ENCODE peak calls at places on chromosomes 12 and 14, in seven cellular contexts. O, Y, T, D, P, B and C are unnamed samples.

GRCh38 chr12:57549909-57550627 is at the start of gene KIF5A:
- DNase-seq in O (peak; percentile 53), Y (no peak), T (no peak), D (peak; percentile 37), P (peak; percentile 18), B (peak; percentile 48), C (peak; percentile 60)

GRCh38 chr12:94149781-94150482 is 1.6 kb downstream of the PLXNC1 start:
- DNase-seq in O (no peak), Y (peak; percentile 21), T (peak; percentile 22), D (peak; percentile 6), P (no peak), B (peak; percentile 72), C (no peak)

GRCh38 chr14:50830044-50830931 is 674 bp downstream of the NIN start:
- DNase-seq in O (peak; percentile 59), Y (peak; percentile 24), T (peak; percentile 51), D (peak; percentile 51), P (no peak), B (peak; percentile 64), C (no peak)

GRCh38 chr12:76316468-76316867 is 31.7 kb downstream of the BBS10 start:
- DNase-seq in O (no peak), Y (no peak), T (no peak), D (no peak), P (no peak), B (no peak), C (no peak)

GRCh38 chr14:69671365-69672050 is 60.1 kb downstream of the SUSD6 start:
- DNase-seq in O (no peak), Y (no peak), T (no peak), D (no peak), P (no peak), B (peak; percentile 77), C (no peak)

GRCh38 chr12:46404225-46404631 is 31.7 kb upstream of the SLC38A2 start:
- DNase-seq in O (no peak), Y (no peak), T (peak; percentile 73), D (no peak), P (no peak), B (no peak), C (no peak)

GRCh38 chr12:120199595-120200306 is 1.2 kb downstream of the RPLP0 start:
- DNase-seq in O (no peak), Y (no peak), T (peak; percentile 96), D (peak; percentile 33), P (no peak), B (no peak), C (no peak)

GRCh38 chr12:93192878-93193277 is 184.8 kb upstream of the NUDT4 start:
- DNase-seq in O (no peak), Y (no peak), T (peak; percentile 41), D (no peak), P (no peak), B (no peak), C (no peak)

GRCh38 chr14:92645841-92646478 is 102.5 kb downstream of the LGMN start:
- DNase-seq in O (no peak), Y (no peak), T (peak; percentile 83), D (no peak), P (no peak), B (no peak), C (no peak)

GRCh38 chr12:108853426-108853825 is 4.0 kb downstream of the SSH1 start:
- DNase-seq in O (no peak), Y (no peak), T (no peak), D (no peak), P (no peak), B (no peak), C (no peak)

GRCh38 chr14:36847366-36847765 is 185.7 kb downstream of the PAX9 start:
- DNase-seq in O (no peak), Y (no peak), T (no peak), D (no peak), P (no peak), B (peak; percentile 27), C (no peak)

GRCh38 chr12:51913071-51914033 is 6.0 kb downstream of the ACVRL1 start:
- DNase-seq in O (no peak), Y (no peak), T (no peak), D (no peak), P (no peak), B (no peak), C (no peak)

GRCh38 chr14:54570651-54571415 is 3.9 kb downstream of the SAMD4A start:
- DNase-seq in O (no peak), Y (peak; percentile 36), T (peak; percentile 93), D (no peak), P (no peak), B (no peak), C (no peak)